ENCODE peak calls at places on chromosome 17, in six cellular contexts. Z is Kasumi-1; E is ovary; O is stimulated activated naive CD4-positive, alpha-beta T cell treated with Interleukin-2 at 50 U/mL for 16 hours; J is NCI-H1092 treated with DMSO at 0.1 percent for 48 hours; S is CD8-positive, alpha-beta T cell. W is an unnamed sample.

GRCh38 chr17:28119560-28119959 is 77.1 kb downstream of the NLK start:
- DNase-seq in Z (no peak), E (no peak), O (no peak), J (no peak), S (no peak), W (no peak)

GRCh38 chr17:77419547-77420475 is 279.0 kb downstream of the SEC14L1 start:
- DNase-seq in Z (no peak), E (peak; percentile 48), O (no peak), J (peak; percentile 33), S (no peak), W (no peak)

GRCh38 chr17:45812102-45812501 is 28.0 kb downstream of the CRHR1 start:
- DNase-seq in Z (peak; percentile 14), E (no peak), O (no peak), J (peak; percentile 38), S (no peak), W (peak; percentile 64)

GRCh38 chr17:21213491-21214014 is 408 bp downstream of the TMEM11 start:
- DNase-seq in Z (no peak), E (no peak), O (no peak), J (no peak), S (peak; percentile 11), W (no peak)

GRCh38 chr17:1462164-1463112 is 6.4 kb upstream of the CRK start:
- DNase-seq in Z (no peak), E (no peak), O (no peak), J (no peak), S (no peak), W (no peak)

GRCh38 chr17:80146121-80147034 is 550 bp downstream of the EIF4A3 start:
- DNase-seq in Z (peak; percentile 60), E (peak; percentile 57), O (no peak), J (peak; percentile 59), S (peak; percentile 6), W (no peak)

GRCh38 chr17:76252040-76252954 is 12.0 kb upstream of the RNF157 start:
- DNase-seq in Z (peak; percentile 82), E (no peak), O (peak; percentile 20), J (no peak), S (no peak), W (peak; percentile 80)

GRCh38 chr17:71029246-71029645 is 859.9 kb downstream of the KCNJ2 start:
- DNase-seq in Z (no peak), E (no peak), O (no peak), J (no peak), S (no peak), W (no peak)

GRCh38 chr17:38568845-38569510 is 36.8 kb downstream of the SRCIN1 start:
- DNase-seq in Z (no peak), E (no peak), O (no peak), J (peak; percentile 93), S (no peak), W (no peak)

GRCh38 chr17:8121531-8122390 is 2.1 kb downstream of the HES7 start:
- DNase-seq in Z (no peak), E (peak; percentile 77), O (peak; percentile 31), J (no peak), S (no peak), W (peak; percentile 50)

GRCh38 chr17:67044016-67044772 is at the start of gene CACNG1:
- DNase-seq in Z (no peak), E (no peak), O (no peak), J (no peak), S (no peak), W (no peak)

GRCh38 chr17:35146214-35146833 is 1.3 kb upstream of the UNC45B start:
- DNase-seq in Z (no peak), E (no peak), O (no peak), J (no peak), S (no peak), W (no peak)

GRCh38 chr17:958712-959451 is 20.7 kb downstream of the NXN start:
- DNase-seq in Z (no peak), E (peak; percentile 15), O (no peak), J (no peak), S (no peak), W (no peak)

GRCh38 chr17:18965530-18966236 is 13.7 kb downstream of the SLC5A10 start:
- DNase-seq in Z (no peak), E (no peak), O (no peak), J (no peak), S (no peak), W (no peak)

GRCh38 chr17:82765357-82765756 is 13.5 kb downstream of the TBCD start:
- DNase-seq in Z (no peak), E (peak; percentile 74), O (no peak), J (no peak), S (no peak), W (no peak)

GRCh38 chr17:18141210-18141803 is 32.8 kb downstream of the MYO15A start:
- DNase-seq in Z (peak; percentile 39), E (no peak), O (peak; percentile 5), J (peak; percentile 35), S (peak; percentile 14), W (peak; percentile 58)

GRCh38 chr17:73208139-73208827 is 15.4 kb downstream of the COG1 start:
- DNase-seq in Z (no peak), E (no peak), O (no peak), J (no peak), S (no peak), W (no peak)